ENCODE peak calls at places on chromosomes 4 and X, in four cellular contexts. T is lower lobe of right lung, W is astrocyte of the spinal cord, Q is heart right ventricle. G is an unnamed sample.

GRCh38 chr4:38409852-38410251 is 254.1 kb upstream of the KLF3 start:
- DNase-seq in T (no peak), W (no peak), Q (no peak), G (no peak)

GRCh38 chr4:148849581-148849980 is 407.4 kb upstream of the NR3C2 start:
- DNase-seq in T (no peak), W (no peak), Q (no peak), G (no peak)

GRCh38 chr4:30943356-30943755 is 223.2 kb downstream of the PCDH7 start:
- DNase-seq in T (no peak), W (peak; percentile 10), Q (no peak), G (no peak)

GRCh38 chr4:183718876-183719275 is 59.8 kb downstream of the TRAPPC11 start:
- DNase-seq in T (no peak), W (no peak), Q (no peak), G (no peak)

GRCh38 chr4:100022792-100023222 is 72.7 kb upstream of the H2AZ1 start:
- DNase-seq in T (no peak), W (peak; percentile 14), Q (no peak), G (no peak)

GRCh38 chr4:88107406-88108107 is 50.9 kb downstream of the ABCG2 start:
- DNase-seq in T (no peak), W (no peak), Q (no peak), G (no peak)

GRCh38 chrX:47583240-47583861 is 1.1 kb downstream of the TIMP1 start:
- DNase-seq in T (no peak), W (no peak), Q (no peak), G (no peak)

GRCh38 chr4:78661086-78661690 is 109.6 kb downstream of the ANXA3 start:
- DNase-seq in T (no peak), W (no peak), Q (no peak), G (no peak)

GRCh38 chr4:153748378-153748777 is 11.4 kb downstream of the RNF175 start:
- DNase-seq in T (no peak), W (peak; percentile 80), Q (no peak), G (no peak)

GRCh38 chr4:110200673-110201072 is 2.3 kb upstream of the ELOVL6 start:
- DNase-seq in T (no peak), W (no peak), Q (no peak), G (no peak)

GRCh38 chr4:56742080-56742871 is 61.2 kb upstream of the HOPX start:
- DNase-seq in T (no peak), W (peak; percentile 70), Q (no peak), G (no peak)

GRCh38 chrX:102517331-102517730 is 792 bp upstream of the TMSB15A start:
- DNase-seq in T (no peak), W (peak; percentile 22), Q (no peak), G (no peak)

GRCh38 chr4:40986375-40986774 is 228.0 kb downstream of the APBB2 start:
- DNase-seq in T (no peak), W (no peak), Q (no peak), G (no peak)

GRCh38 chr4:40984051-40984450 is 230.3 kb downstream of the APBB2 start:
- DNase-seq in T (no peak), W (no peak), Q (no peak), G (no peak)

GRCh38 chr4:40976343-40976742 is 226.6 kb downstream of the NSUN7 start:
- DNase-seq in T (no peak), W (peak; percentile 72), Q (no peak), G (peak; percentile 46)

GRCh38 chr4:40978548-40978947 is 228.8 kb downstream of the NSUN7 start:
- DNase-seq in T (no peak), W (no peak), Q (no peak), G (no peak)

DNA sequence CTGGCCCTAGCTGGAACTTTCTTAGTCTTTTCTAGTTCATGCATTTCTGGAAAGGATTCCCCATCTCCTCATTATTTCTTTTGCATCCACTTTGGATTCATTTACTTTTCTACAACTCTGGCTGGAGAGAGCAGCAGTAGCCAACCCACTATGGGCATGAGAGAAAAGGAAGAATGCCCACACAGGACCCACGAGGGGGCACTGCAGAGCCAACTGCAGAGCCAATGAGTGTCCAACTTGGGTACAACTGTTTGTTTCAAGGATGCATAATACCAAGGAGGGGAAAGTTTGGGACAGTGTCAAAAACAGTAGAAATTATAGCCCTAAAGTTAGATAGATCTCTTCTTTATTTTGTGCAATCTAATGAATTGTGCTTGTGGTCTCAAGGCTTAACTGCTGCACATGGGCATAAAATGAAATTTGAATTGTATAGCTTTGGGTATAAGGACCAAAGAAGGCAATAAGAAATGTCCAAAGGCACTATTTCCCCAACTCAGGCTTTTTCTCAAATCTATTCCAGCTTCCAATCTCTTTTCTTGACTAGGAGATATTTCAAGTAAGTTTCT is 230.6 kb downstream of the NSUN7 start:
- DNase-seq in T (no peak), W (no peak), Q (no peak), G (no peak)
- TF ChIP-seq CTCF in T (peak; percentile 45), W (peak; percentile 56), Q (peak; percentile 55), G (peak; percentile 23)

GRCh38 chrX:85345523-85345922 is 33.9 kb downstream of the POF1B start:
- DNase-seq in T (no peak), W (no peak), Q (no peak), G (no peak)
- TF ChIP-seq CTCF in T (no peak), W (no peak), Q (no peak), G (no peak)

GRCh38 chr4:1795304-1796195 is 2.5 kb downstream of the FGFR3 start:
- DNase-seq in T (no peak), W (no peak), Q (no peak), G (no peak)

GRCh38 chr4:1794809-1795303 is 1.8 kb downstream of the FGFR3 start:
- DNase-seq in T (no peak), W (no peak), Q (no peak), G (no peak)

GRCh38 chr4:1797861-1798529 is 4.9 kb downstream of the FGFR3 start:
- DNase-seq in T (no peak), W (no peak), Q (no peak), G (no peak)

GRCh38 chr4:1797298-1797860 is 4.3 kb downstream of the FGFR3 start:
- DNase-seq in T (no peak), W (no peak), Q (no peak), G (no peak)

DNA sequence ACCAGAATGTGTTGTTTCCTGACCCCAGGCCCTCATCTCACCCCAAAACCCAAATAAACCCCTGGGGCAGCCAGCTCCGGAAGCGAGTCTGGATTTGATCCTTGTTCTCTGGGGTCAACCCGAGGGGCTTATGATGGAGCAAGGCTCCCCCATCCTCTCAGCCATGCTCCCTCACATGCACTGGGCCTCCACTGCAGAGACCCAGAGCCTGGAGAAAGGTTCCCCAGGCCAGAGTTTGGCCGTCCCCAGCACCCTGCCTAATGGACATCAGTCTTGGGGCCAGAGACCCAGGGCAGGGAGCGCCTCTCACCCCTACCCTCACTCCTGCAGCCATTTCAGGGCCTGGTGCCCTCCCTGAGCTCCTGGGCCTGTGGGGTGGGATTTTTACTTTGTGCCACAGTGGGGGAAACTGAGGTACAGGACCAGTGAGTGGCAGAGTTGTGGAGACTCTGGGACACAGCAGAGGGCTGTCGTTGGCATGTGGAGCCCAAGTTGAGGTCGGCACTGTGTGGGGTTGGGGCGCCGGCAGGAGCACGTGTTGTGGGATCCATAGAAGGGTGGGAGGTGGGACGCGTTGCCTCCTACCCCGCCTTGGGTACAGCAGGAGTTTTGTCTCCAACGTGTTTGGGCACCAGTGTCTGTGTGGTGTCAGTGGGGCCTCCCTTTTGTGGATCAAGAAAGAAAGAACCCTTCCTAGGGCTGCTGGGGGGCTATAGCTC is 3.6 kb downstream of the FGFR3 start:
- DNase-seq in T (no peak), W (no peak), Q (no peak), G (no peak)
- TF ChIP-seq CTCF in T (no peak), W (no peak), Q (no peak), G (no peak)

DNA sequence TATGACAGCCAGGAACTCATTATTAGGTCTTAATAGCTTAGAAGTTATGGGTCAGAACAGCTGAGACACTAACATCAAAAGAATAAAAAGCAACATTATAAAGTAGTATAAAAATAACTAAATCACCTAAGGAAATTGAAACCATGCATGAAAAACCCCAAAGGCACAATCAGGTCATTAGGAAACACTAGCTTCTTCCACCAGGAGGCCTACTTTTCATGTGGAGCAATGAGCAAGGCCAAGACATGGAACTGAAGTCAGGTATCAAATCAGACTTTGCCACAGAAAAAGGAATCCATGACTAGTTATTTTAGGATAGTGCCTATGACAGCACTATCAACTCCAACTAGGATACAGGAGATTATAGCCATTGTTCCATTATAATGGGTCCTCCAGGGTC is 7.9 kb downstream of the HUWE1 start:
- DNase-seq in T (no peak), W (no peak), Q (no peak), G (no peak)
- TF ChIP-seq CTCF in T (no peak), W (peak; percentile 30), Q (no peak), G (no peak)

GRCh38 chrX:14533867-14534266 is 4.5 kb downstream of the GLRA2 start:
- DNase-seq in T (no peak), W (no peak), Q (no peak), G (no peak)

GRCh38 chrX:14529288-14529989 is at the start of gene GLRA2:
- DNase-seq in T (no peak), W (peak; percentile 25), Q (no peak), G (no peak)

DNA sequence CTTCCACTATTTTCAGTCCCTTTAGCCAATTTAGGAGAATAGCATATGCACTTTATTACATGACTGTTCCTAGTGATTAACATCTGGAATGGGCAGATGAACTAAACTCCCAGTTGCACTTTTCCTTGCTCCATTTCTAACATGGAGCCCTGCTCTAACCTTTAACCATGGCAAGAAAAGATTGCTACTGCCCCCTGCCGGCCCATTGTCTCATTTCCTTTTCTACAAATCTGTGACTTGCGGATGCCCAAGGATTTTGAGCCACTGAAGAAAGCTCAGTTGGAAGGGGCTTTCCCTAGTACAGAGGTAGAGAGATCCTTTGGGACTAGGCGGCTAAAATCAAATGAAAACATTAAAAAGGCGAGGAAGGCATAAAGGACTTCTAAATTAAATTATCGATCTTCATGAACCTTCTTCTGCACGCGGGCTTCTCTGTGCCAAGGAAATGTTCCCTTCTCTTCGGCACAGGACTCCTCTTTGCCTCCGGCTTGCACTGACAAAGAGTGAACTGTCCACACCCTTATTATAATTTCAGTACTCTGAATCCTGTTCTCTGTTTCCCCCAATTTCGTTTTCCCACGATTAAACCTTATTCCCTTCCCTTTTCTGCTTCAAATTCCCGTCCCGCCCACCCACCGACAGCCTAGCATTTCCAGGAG is 578 bp upstream of the GLRA2 start:
- DNase-seq in T (peak; percentile 32), W (peak; percentile 62), Q (peak; percentile 20), G (no peak)
- TF ChIP-seq CTCF in T (peak; percentile 31), W (peak; percentile 41), Q (peak; percentile 47), G (peak; percentile 38)

G was measured in AG09319.